ENCODE peak calls at places on chromosome 21, in seven cellular contexts. S, J, N, Y, E, A and R are unnamed samples.

GRCh38 chr21:31659286-31660133 is at the start of gene SOD1:
- DNase-seq in Y (peak), E (peak), A (peak), N (peak), S (peak), J (peak), R (peak)

GRCh38 chr21:32612999-32613337 is 791 bp upstream of the CFAP298 start:
- DNase-seq in E (no peak), S (no peak), N (no peak), A (no peak), Y (no peak), J (no peak), R (no peak)

GRCh38 chr21:30257773-30258172 is 25.0 kb downstream of the KRTAP24-1 start:
- DNase-seq in A (no peak), E (peak), S (no peak), Y (no peak), N (no peak), J (peak), R (peak)

GRCh38 chr21:32094792-32095191 is 184.1 kb downstream of the MIS18A start:
- DNase-seq in Y (no peak), N (no peak), E (peak), S (no peak), J (peak), A (no peak), R (no peak)

GRCh38 chr21:39082656-39083376 is 100.4 kb downstream of the PSMG1 start:
- DNase-seq in J (no peak), S (no peak), N (peak), A (no peak), Y (no peak), E (no peak), R (peak)

GRCh38 chr21:31145271-31145801 is 107.1 kb upstream of the KRTAP19-8 start:
- DNase-seq in J (no peak), N (no peak), E (no peak), A (no peak), Y (no peak), S (no peak), R (no peak)

GRCh38 chr21:40732998-40733397 is 114.0 kb downstream of the DSCAM start:
- DNase-seq in Y (no peak), A (no peak), J (no peak), S (no peak), N (no peak), E (no peak), R (no peak)

GRCh38 chr21:33198346-33199135 is 31.2 kb upstream of the IFNAR2 start:
- DNase-seq in A (peak), S (peak), E (no peak), Y (no peak), N (no peak), J (peak), R (no peak)

GRCh38 chr21:31078796-31079195 is 40.5 kb upstream of the KRTAP19-8 start:
- DNase-seq in J (peak), A (no peak), N (no peak), E (no peak), S (no peak), Y (no peak), R (no peak)

GRCh38 chr21:31284797-31285397 is 59.2 kb downstream of the TIAM1 start:
- DNase-seq in S (no peak), A (peak), N (no peak), J (peak), Y (no peak), E (no peak), R (peak)

GRCh38 chr21:33019885-33020557 is 5.7 kb upstream of the OLIG2 start:
- DNase-seq in S (no peak), J (no peak), N (no peak), Y (no peak), E (no peak), A (no peak), R (no peak)

GRCh38 chr21:39066829-39067785 is 116.1 kb downstream of the PSMG1 start:
- DNase-seq in J (peak), Y (no peak), A (no peak), N (no peak), S (no peak), E (no peak), R (no peak)

GRCh38 chr21:26842976-26843911 is 2.0 kb downstream of the ADAMTS1 start:
- DNase-seq in S (peak), A (peak), E (peak), N (peak), Y (no peak), J (peak), R (peak)

GRCh38 chr21:35072960-35073359 is 23.9 kb upstream of the RUNX1 start:
- DNase-seq in J (no peak), N (no peak), A (peak), E (no peak), Y (no peak), S (no peak), R (no peak)

GRCh38 chr21:33976082-33976979 is 60.7 kb upstream of the ATP5PO start:
- DNase-seq in J (peak), E (peak), S (no peak), N (no peak), Y (peak), A (peak), R (peak)

GRCh38 chr21:19120591-19120990 is 717.0 kb upstream of the TMPRSS15 start:
- DNase-seq in S (no peak), N (no peak), J (no peak), E (no peak), A (no peak), Y (no peak), R (no peak)

GRCh38 chr21:39633770-39634181 is 21.0 kb downstream of the B3GALT5 start:
- DNase-seq in N (no peak), E (peak), A (no peak), S (no peak), J (no peak), Y (no peak), R (peak)

GRCh38 chr21:32516729-32517649 is 68.3 kb downstream of the TCP10L start:
- DNase-seq in S (no peak), A (peak), E (peak), J (peak), Y (no peak), N (no peak), R (peak)

GRCh38 chr21:16587141-16587570 is 857.4 kb downstream of the USP25 start:
- DNase-seq in A (peak), E (peak), Y (no peak), J (peak), S (peak), N (peak), R (peak)

GRCh38 chr21:43890042-43890441 is 25.0 kb downstream of the AGPAT3 start:
- DNase-seq in N (no peak), J (no peak), S (no peak), Y (no peak), E (no peak), A (no peak), R (no peak)

GRCh38 chr21:34744801-34745200 is 76.0 kb downstream of the CLIC6 start:
- DNase-seq in Y (no peak), E (no peak), N (no peak), S (no peak), J (no peak), A (no peak), R (no peak)

GRCh38 chr21:16084776-16085364 is 355.1 kb downstream of the USP25 start:
- DNase-seq in Y (no peak), S (peak), J (peak), N (no peak), E (no peak), A (peak), R (no peak)

GRCh38 chr21:34363733-34364132 is at the start of gene KCNE2:
- DNase-seq in Y (no peak), N (no peak), E (no peak), A (no peak), J (no peak), S (no peak), R (no peak)

GRCh38 chr21:34524671-34525601 is 12.9 kb upstream of the KCNE1 start:
- DNase-seq in E (no peak), S (no peak), Y (no peak), N (no peak), J (peak), A (peak), R (no peak)

GRCh38 chr21:44461438-44462089 is 6.3 kb downstream of the LRRC3 start:
- DNase-seq in S (no peak), N (no peak), J (no peak), E (no peak), A (peak), Y (no peak), R (no peak)

GRCh38 chr21:38244885-38245869 is 11.6 kb upstream of the KCNJ15 start:
- DNase-seq in S (no peak), Y (peak), A (no peak), J (peak), N (peak), E (peak), R (peak)

GRCh38 chr21:36948686-36949085 is 17.8 kb downstream of the HLCS start:
- DNase-seq in A (no peak), J (peak), Y (no peak), S (no peak), E (no peak), N (no peak), R (no peak)

GRCh38 chr21:14737922-14738321 is 191.8 kb upstream of the SAMSN1 start:
- DNase-seq in J (peak), E (peak), S (no peak), N (peak), A (no peak), Y (no peak), R (peak)

GRCh38 chr21:36504067-36505058 is 24.4 kb upstream of the CLDN14 start:
- DNase-seq in Y (no peak), J (peak), E (peak), N (peak), A (no peak), S (no peak), R (peak)

GRCh38 chr21:44510508-44511218 is 29.3 kb downstream of the KRTAP10-1 start:
- DNase-seq in S (peak), J (peak), N (peak), Y (peak), A (peak), E (peak), R (peak)

DNA sequence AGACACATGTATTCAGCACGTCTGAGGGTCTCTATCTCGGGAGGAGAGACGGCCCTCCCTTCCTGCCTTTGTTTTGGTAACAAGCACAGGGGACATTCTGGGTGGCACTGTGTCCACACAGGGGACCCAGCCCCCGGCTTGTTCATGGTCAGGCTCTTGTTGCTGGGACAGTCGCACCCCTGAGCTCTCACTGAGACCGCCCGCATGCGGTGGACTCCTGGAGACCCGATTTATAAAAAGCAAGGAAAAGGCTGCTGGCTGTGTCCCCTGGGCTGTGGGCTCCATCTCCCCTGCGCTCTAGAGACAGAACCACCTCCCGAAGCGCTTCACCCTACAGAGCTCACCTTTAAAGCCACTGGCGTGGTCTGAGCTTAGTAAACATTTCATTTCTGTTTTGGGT is 103.4 kb downstream of the WDR4 start:
- DNase-seq in E (no peak), N (no peak), S (no peak), A (no peak), Y (no peak), J (no peak), R (no peak)
- H3K27ac ChIP-seq in E (no peak), N (no peak), S (no peak), A (no peak), Y (no peak), J (no peak), R (no peak)

GRCh38 chr21:29196021-29196663 is 65.7 kb downstream of the MAP3K7CL start:
- DNase-seq in S (no peak), A (peak), N (peak), J (peak), Y (peak), E (peak), R (peak)
- TF ChIP-seq CTCF in S (no peak), A (no peak), N (peak), J (peak), Y (peak), E (peak), R (peak)

GRCh38 chr21:45769239-45769758 is 125.8 kb downstream of the PCBP3 start:
- DNase-seq in Y (no peak), S (no peak), N (no peak), J (no peak), E (no peak), A (no peak), R (no peak)
- H3K27ac ChIP-seq in Y (no peak), S (no peak), N (no peak), J (no peak), E (no peak), A (no peak), R (no peak)

GRCh38 chr21:24011087-24011486 is 1596.2 kb downstream of the MRPL39 start:
- DNase-seq in J (no peak), S (no peak), Y (no peak), A (no peak), N (no peak), E (no peak), R (no peak)

GRCh38 chr21:24014381-24014780 is 1592.9 kb downstream of the MRPL39 start:
- DNase-seq in J (no peak), E (no peak), A (no peak), N (no peak), S (no peak), Y (no peak), R (no peak)
- TF ChIP-seq CTCF in J (peak), E (no peak), A (no peak), N (peak), S (no peak), Y (no peak), R (peak)